ENCODE peak calls at places on chromosome 20, in nine cellular contexts. N, G, U, R, D, F, V, C and O are unnamed samples.

GRCh38 chr20:19012671-19013070 is 199.1 kb downstream of the SCP2D1 start:
- DNase-seq in N (no peak), G (no peak), U (no peak), R (no peak), D (no peak), F (no peak), V (peak), C (no peak), O (no peak)

GRCh38 chr20:44034965-44035635 is 120.4 kb downstream of the TOX2 start:
- DNase-seq in N (no peak), G (no peak), U (no peak), R (no peak), D (no peak), F (no peak), V (no peak), C (no peak), O (no peak)

GRCh38 chr20:49635171-49635570 is 67.2 kb upstream of the PTGIS start:
- DNase-seq in N (no peak), G (peak), U (no peak), R (no peak), D (no peak), F (peak), V (no peak), C (no peak), O (no peak)

GRCh38 chr20:266604-267562 is 9.4 kb downstream of the DEFB132 start:
- DNase-seq in N (peak), G (peak), U (peak), R (peak), D (peak), F (peak), V (peak), C (peak), O (peak)

GRCh38 chr20:46914789-46915359 is 20.2 kb downstream of the EYA2 start:
- DNase-seq in N (no peak), G (no peak), U (no peak), R (peak), D (no peak), F (no peak), V (no peak), C (no peak), O (no peak)

GRCh38 chr20:1734269-1734858 is 76.8 kb upstream of the SIRPG start:
- DNase-seq in N (no peak), G (no peak), U (peak), R (no peak), D (no peak), F (no peak), V (no peak), C (no peak), O (no peak)

GRCh38 chr20:50690562-50690978 is 772 bp downstream of the RIPOR3 start:
- DNase-seq in N (peak), G (no peak), U (no peak), R (no peak), D (peak), F (no peak), V (no peak), C (no peak), O (no peak)

GRCh38 chr20:34538671-34539123 is 19.8 kb upstream of the MAP1LC3A start:
- DNase-seq in N (no peak), G (peak), U (peak), R (peak), D (peak), F (peak), V (peak), C (no peak), O (no peak)

GRCh38 chr20:1982666-1983065 is 11.2 kb downstream of the PDYN start:
- DNase-seq in N (no peak), G (no peak), U (no peak), R (no peak), D (no peak), F (no peak), V (no peak), C (no peak), O (no peak)

GRCh38 chr20:2751347-2751867 is 49.0 kb downstream of the CPXM1 start:
- DNase-seq in N (no peak), G (peak), U (no peak), R (no peak), D (no peak), F (no peak), V (no peak), C (no peak), O (no peak)

GRCh38 chr20:61295726-61296628 is 43.9 kb downstream of the CDH4 start:
- DNase-seq in N (no peak), G (no peak), U (peak), R (no peak), D (no peak), F (peak), V (peak), C (no peak), O (no peak)

GRCh38 chr20:1508576-1508975 is 17.4 kb upstream of the SIRPB2 start:
- DNase-seq in N (no peak), G (no peak), U (peak), R (no peak), D (no peak), F (no peak), V (no peak), C (no peak), O (no peak)

GRCh38 chr20:38129248-38129865 is 35.7 kb downstream of the TGM2 start:
- DNase-seq in N (no peak), G (no peak), U (no peak), R (peak), D (no peak), F (no peak), V (no peak), C (no peak), O (no peak)

GRCh38 chr20:40741507-40742106 is 52.6 kb upstream of the MAFB start:
- DNase-seq in N (peak), G (peak), U (peak), R (peak), D (peak), F (no peak), V (peak), C (no peak), O (no peak)

GRCh38 chr20:44643596-44644383 is 7.7 kb downstream of the ADA start:
- DNase-seq in N (no peak), G (peak), U (peak), R (peak), D (peak), F (no peak), V (peak), C (no peak), O (peak)

GRCh38 chr20:43727980-43728590 is 1.3 kb upstream of the GTSF1L start:
- DNase-seq in N (no peak), G (no peak), U (no peak), R (no peak), D (no peak), F (no peak), V (no peak), C (no peak), O (no peak)

GRCh38 chr20:35021063-35021462 is 65.4 kb downstream of the MYH7B start:
- DNase-seq in N (no peak), G (peak), U (no peak), R (no peak), D (no peak), F (no peak), V (no peak), C (no peak), O (no peak)

DNA sequence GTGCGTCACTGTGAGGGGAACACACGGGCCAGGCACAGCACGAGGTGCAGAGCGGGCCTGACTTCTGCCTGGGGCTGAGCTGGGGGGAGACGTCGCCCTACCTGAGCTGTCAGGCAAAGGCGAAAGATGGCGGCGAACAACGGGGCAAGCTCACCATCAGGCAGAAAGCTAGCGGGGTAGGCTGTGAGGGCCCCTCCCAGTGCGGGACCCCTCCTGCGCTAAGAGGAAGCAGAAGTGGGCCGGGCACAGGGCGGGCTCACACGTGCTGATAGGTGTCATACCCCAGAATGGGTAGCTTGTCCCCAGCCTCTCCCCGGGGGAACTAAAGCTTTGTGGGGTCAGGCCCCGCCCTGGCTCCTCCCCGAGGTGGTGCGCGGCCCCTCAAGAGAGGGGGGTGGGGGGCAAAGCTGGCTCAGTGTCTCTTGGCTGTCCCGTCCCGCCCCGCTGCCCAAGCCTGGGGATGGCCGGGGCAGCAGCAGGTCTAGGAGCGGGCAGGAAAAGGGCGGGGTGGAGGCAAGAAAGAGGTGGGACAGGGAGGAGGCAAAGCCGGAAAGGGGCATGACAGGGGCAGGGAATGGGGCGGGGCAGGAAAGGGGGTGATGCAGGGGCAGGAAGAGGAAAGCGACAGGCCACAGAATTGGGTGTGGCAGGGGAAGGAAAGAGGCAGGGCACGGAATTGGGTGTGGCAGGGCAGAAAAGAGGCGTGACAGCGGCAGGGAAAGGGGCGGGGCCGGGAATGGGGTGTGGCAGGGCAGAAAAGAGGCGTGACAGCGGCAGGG is 14.7 kb downstream of the UCKL1 start:
- DNase-seq in N (no peak), G (no peak), U (peak), R (peak), D (peak), F (no peak), V (peak), C (no peak), O (peak)
- H3K27ac ChIP-seq in N (no peak), G (peak), U (no peak), R (no peak), D (no peak), F (no peak), V (peak), C (no peak), O (no peak)

GRCh38 chr20:33328157-33328556 is 45.1 kb downstream of the BPIFB1 start:
- DNase-seq in N (no peak), G (no peak), U (no peak), R (no peak), D (no peak), F (no peak), V (no peak), C (no peak), O (no peak)

GRCh38 chr20:33328738-33329137 is 45.7 kb downstream of the BPIFB1 start:
- DNase-seq in N (no peak), G (no peak), U (no peak), R (no peak), D (no peak), F (no peak), V (no peak), C (no peak), O (no peak)

GRCh38 chr20:33323236-33323635 is 40.2 kb downstream of the BPIFB1 start:
- DNase-seq in N (no peak), G (no peak), U (no peak), R (no peak), D (no peak), F (no peak), V (no peak), C (no peak), O (no peak)

GRCh38 chr20:33322456-33322855 is 39.4 kb downstream of the BPIFB1 start:
- DNase-seq in N (no peak), G (no peak), U (peak), R (no peak), D (no peak), F (no peak), V (no peak), C (no peak), O (no peak)

GRCh38 chr20:33325350-33325749 is 42.3 kb downstream of the BPIFB1 start:
- DNase-seq in N (no peak), G (no peak), U (no peak), R (no peak), D (no peak), F (no peak), V (no peak), C (no peak), O (no peak)
- H3K27ac ChIP-seq in N (no peak), G (no peak), U (no peak), R (no peak), D (no peak), F (no peak), V (no peak), C (no peak), O (no peak)

DNA sequence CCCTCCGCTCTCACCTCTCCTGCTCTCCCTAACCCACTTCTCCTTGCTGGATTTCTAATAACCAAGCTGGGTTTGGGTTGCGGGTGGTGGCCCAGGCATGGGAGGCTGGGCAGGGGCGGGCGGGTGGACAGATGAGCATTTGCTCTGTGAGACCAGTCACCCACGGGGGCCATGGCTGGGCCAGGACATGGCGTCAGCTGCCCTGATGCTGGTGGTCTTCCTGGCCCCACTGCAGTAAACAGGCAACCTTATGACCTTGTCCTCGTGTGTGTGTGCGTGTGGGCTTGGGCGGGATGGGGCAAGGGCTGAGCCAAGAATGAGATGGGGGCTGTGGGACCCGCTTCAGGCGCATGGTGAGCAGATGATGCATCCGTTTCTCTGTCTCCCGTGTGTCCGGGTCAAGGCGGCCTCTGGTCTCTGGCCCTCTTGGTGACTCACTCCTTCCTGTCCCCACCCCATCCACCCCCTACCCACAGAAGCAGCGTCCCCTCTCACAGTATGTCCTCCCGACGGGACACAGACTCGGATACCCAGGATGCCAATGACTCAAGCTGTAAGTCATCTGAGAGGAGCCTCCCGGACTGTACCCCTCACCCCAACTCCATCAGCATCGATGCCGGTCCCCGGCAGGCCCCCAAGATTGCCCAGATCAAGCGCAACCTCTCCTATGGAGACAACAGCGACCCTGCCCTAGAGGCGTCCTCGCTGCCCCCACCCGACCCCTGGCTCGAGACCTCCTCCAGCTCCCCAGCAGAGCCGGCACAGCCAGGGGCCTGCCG is 41.4 kb upstream of the MYL9 start:
- DNase-seq in N (no peak), G (no peak), U (no peak), R (no peak), D (no peak), F (no peak), V (no peak), C (no peak), O (no peak)
- H3K27ac ChIP-seq in N (no peak), G (no peak), U (no peak), R (peak), D (no peak), F (no peak), V (peak), C (no peak), O (no peak)

GRCh38 chr20:63347081-63347741 is 13.9 kb downstream of the CHRNA4 start:
- DNase-seq in N (no peak), G (no peak), U (no peak), R (no peak), D (no peak), F (no peak), V (no peak), C (no peak), O (no peak)

GRCh38 chr20:63344616-63345327 is 16.4 kb downstream of the CHRNA4 start:
- DNase-seq in N (no peak), G (peak), U (no peak), R (no peak), D (no peak), F (peak), V (no peak), C (no peak), O (no peak)

GRCh38 chr20:63345328-63346100 is 15.6 kb downstream of the CHRNA4 start:
- DNase-seq in N (no peak), G (peak), U (no peak), R (no peak), D (no peak), F (peak), V (no peak), C (no peak), O (no peak)

GRCh38 chr20:63347950-63348827 is 13.0 kb downstream of the CHRNA4 start:
- DNase-seq in N (no peak), G (no peak), U (no peak), R (no peak), D (no peak), F (no peak), V (no peak), C (no peak), O (no peak)

GRCh38 chr20:63346131-63347080 is 14.7 kb downstream of the CHRNA4 start:
- DNase-seq in N (no peak), G (no peak), U (no peak), R (no peak), D (no peak), F (no peak), V (no peak), C (no peak), O (no peak)
- H3K27ac ChIP-seq in N (no peak), G (no peak), U (no peak), R (no peak), D (no peak), F (no peak), V (no peak), C (no peak), O (no peak)

GRCh38 chr20:13268943-13269342 is 47.9 kb downstream of the ISM1 start:
- DNase-seq in N (no peak), G (no peak), U (no peak), R (no peak), D (no peak), F (no peak), V (no peak), C (no peak), O (no peak)

GRCh38 chr20:13265941-13266340 is 44.9 kb downstream of the ISM1 start:
- DNase-seq in N (no peak), G (no peak), U (no peak), R (no peak), D (no peak), F (no peak), V (no peak), C (no peak), O (no peak)

GRCh38 chr20:13270211-13270610 is 49.1 kb downstream of the ISM1 start:
- DNase-seq in N (no peak), G (no peak), U (no peak), R (no peak), D (no peak), F (no peak), V (no peak), C (no peak), O (no peak)

GRCh38 chr20:13264902-13265301 is 43.8 kb downstream of the ISM1 start:
- DNase-seq in N (no peak), G (no peak), U (no peak), R (no peak), D (no peak), F (no peak), V (no peak), C (no peak), O (no peak)

DNA sequence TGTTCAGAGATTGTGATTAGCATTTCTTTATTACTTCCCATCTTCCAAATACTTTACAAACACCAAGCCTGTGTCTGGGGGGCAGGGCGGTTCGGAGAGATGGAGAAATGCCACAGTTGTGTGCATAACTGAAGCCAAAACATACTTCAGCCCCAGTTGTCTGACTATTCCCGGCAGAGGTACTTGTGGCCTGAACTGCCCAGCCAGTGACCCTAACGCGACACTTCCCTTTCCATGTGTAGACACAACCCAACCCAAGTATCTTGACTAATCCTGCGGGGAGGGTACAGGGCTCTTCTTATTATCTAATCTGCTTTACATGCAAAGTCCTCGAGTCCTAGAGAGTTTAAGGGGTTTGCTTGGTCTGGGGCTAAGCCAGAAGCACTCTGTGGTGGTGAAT is 46.2 kb downstream of the ISM1 start:
- DNase-seq in N (no peak), G (no peak), U (no peak), R (no peak), D (no peak), F (no peak), V (no peak), C (no peak), O (no peak)
- H3K27ac ChIP-seq in N (no peak), G (no peak), U (no peak), R (no peak), D (no peak), F (no peak), V (no peak), C (no peak), O (no peak)

DNA sequence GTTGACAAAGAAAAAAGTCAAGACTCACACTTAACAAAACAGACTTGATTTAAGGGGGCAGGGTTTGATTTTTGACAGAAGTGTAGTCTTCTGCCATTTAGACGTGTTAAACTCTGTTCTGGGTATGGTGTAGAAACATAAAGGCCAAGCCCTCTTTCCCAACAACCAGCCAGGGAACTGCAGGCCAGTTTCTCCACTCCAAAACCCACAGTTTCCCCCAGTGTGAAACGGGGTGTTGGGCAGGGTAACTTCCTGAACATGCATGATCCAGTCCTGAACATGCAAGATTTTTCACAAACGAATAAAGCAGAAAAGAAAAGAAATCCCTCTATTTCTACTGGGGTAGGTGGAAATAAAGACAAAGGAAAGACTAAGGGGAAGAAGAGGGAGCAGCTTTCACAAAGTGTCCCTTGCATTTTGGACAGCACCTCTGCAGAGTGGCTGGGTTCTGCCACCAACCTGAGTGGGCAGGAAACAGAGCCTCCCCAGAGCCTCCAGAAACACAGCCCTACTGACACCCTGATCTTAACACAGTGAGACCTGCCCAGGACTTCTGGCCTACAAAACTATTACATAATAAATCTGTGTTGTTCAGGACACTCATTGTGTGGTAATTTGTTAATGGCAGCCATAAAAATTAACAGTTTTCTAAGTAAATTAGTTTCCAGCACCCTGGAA is 7.4 kb downstream of the APMAP start:
- DNase-seq in N (no peak), G (no peak), U (no peak), R (no peak), D (no peak), F (no peak), V (no peak), C (no peak), O (no peak)
- H3K27ac ChIP-seq in N (no peak), G (no peak), U (no peak), R (no peak), D (no peak), F (no peak), V (no peak), C (peak), O (no peak)

DNA sequence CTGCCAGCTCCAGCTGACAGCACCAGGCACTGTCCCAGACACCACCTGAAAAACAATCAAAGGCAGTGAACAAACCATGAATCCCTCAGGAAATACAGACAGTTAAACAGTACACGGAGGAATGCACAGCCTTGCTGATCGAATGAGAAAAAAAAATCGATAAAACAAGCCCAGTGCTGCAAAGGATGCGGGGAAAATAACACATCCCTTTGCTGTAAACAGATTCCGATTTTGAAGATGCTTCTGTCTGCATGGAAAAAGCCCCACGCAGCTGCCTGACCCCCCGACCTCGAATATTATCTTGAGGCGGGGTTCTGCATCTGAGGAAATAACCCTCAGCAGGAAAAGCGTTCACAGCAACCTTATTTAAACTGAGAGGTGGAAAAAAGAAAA is 43.9 kb downstream of the RBM38 start:
- DNase-seq in N (no peak), G (no peak), U (no peak), R (no peak), D (no peak), F (no peak), V (no peak), C (no peak), O (no peak)
- H3K27ac ChIP-seq in N (no peak), G (peak), U (peak), R (no peak), D (no peak), F (no peak), V (peak), C (no peak), O (no peak)